ENCODE peak calls at places on chromosome 18, in eight cellular contexts. R is colonic mucosa, T is adrenal gland, L is transverse colon, M is upper lobe of right lung, C is HCT116, Q is body of pancreas, N is ovary. I is an unnamed sample.
A peak's percentile ranks its signal among the peaks of the same experiment; 100 is the strongest.

GRCh38 chr18:63422862-63423304 is 607 bp upstream of the VPS4B start:
- DNase-seq in M (no peak), R (no peak), C (peak; percentile 18), L (no peak), N (no peak), T (no peak), Q (no peak), I (no peak)

GRCh38 chr18:59885579-59886163 is 14.1 kb upstream of the PMAIP1 start:
- DNase-seq in R (no peak), M (no peak), L (no peak), N (no peak), T (no peak), Q (no peak), C (no peak), I (no peak)

GRCh38 chr18:45412577-45412976 is 202.7 kb upstream of the SLC14A2 start:
- DNase-seq in C (no peak), T (no peak), N (no peak), Q (no peak), L (no peak), M (no peak), R (no peak), I (no peak)

GRCh38 chr18:3238742-3239141 is 8.9 kb upstream of the MYL12A start:
- DNase-seq in R (no peak), L (no peak), Q (no peak), T (no peak), M (no peak), N (no peak), C (no peak), I (no peak)

GRCh38 chr18:79512461-79513380 is 117.0 kb downstream of the NFATC1 start:
- DNase-seq in N (peak; percentile 17), C (no peak), L (no peak), M (peak; percentile 57), Q (no peak), R (peak; percentile 11), T (peak; percentile 4), I (no peak)

GRCh38 chr18:44700652-44701051 is 20.0 kb downstream of the SETBP1 start:
- DNase-seq in C (no peak), N (no peak), R (no peak), Q (peak; percentile 62), M (no peak), T (no peak), L (peak; percentile 34), I (no peak)

GRCh38 chr18:35378206-35378795 is 1.2 kb upstream of the ZNF396 start:
- DNase-seq in R (no peak), L (no peak), T (no peak), Q (no peak), C (no peak), M (no peak), N (no peak), I (no peak)

GRCh38 chr18:44654555-44654954 is 26.1 kb upstream of the SETBP1 start:
- DNase-seq in L (no peak), Q (peak; percentile 17), M (no peak), T (no peak), N (no peak), R (no peak), C (no peak), I (no peak)

GRCh38 chr18:30999186-30999585 is 43.4 kb downstream of the DSC3 start:
- DNase-seq in T (no peak), C (no peak), Q (no peak), N (no peak), M (no peak), R (no peak), L (no peak), I (no peak)

GRCh38 chr18:47166235-47166634 is 9.9 kb downstream of the IER3IP1 start:
- DNase-seq in N (no peak), R (no peak), L (no peak), Q (no peak), T (no peak), C (no peak), M (no peak), I (no peak)

GRCh38 chr18:35289293-35290069 is 548 bp downstream of the ZSCAN30 start:
- DNase-seq in R (peak; percentile 45), T (peak; percentile 44), L (peak; percentile 52), N (peak; percentile 45), Q (peak; percentile 44), M (peak; percentile 67), C (no peak), I (no peak)

GRCh38 chr18:62877448-62878221 is 162.3 kb downstream of the PHLPP1 start:
- DNase-seq in N (no peak), R (no peak), M (no peak), Q (no peak), T (no peak), C (no peak), L (no peak), I (no peak)

GRCh38 chr18:32093523-32093922 is 1.8 kb downstream of the RNF138 start:
- DNase-seq in Q (no peak), N (no peak), T (no peak), C (no peak), R (peak; percentile 55), M (no peak), L (peak; percentile 14), I (no peak)

GRCh38 chr18:46174317-46175039 is 70.3 kb downstream of the HAUS1 start:
- DNase-seq in C (no peak), Q (peak; percentile 12), M (peak; percentile 70), T (peak; percentile 52), R (peak; percentile 33), L (peak; percentile 20), N (no peak), I (peak; percentile 7)

GRCh38 chr18:33116376-33116775 is 324.1 kb downstream of the CCDC178 start:
- DNase-seq in R (peak; percentile 86), Q (peak; percentile 69), C (no peak), T (no peak), M (peak; percentile 49), L (peak; percentile 82), N (no peak), I (no peak)

DNA sequence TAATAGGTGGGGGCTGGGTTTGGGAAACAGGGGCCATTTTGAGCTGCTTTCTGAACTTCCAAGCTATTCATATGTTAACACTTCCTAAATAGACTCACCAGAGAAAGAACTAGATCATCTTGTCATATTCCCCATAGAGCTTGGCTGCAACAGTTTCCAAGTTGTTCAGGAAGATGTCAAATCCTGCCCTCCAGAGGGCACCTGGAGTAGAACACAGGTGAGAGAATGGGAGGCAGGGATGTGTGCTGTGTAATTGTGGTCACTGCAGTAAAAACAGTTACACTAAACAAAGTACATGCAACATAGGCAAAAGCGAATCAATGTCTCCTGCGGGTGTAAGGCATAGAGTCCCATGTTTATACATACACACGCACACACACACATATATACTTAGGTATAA is 34.5 kb upstream of the LRRC30 start:
- DNase-seq in T (no peak), C (no peak), Q (no peak), N (no peak), M (no peak), R (no peak), L (no peak), I (no peak)
- H3K27ac ChIP-seq in T (no peak overlapping the region), C (no peak overlapping the region), Q (no peak overlapping the region), N (no peak overlapping the region), M (no peak overlapping the region), R (no peak overlapping the region), L (no peak overlapping the region), I (no peak overlapping the region)

GRCh38 chr18:9552616-9553015 is 61.7 kb downstream of the PPP4R1 start:
- DNase-seq in R (no peak), M (no peak), C (no peak), T (no peak), Q (no peak), L (no peak), N (no peak), I (no peak)

GRCh38 chr18:9549405-9549804 is 65.0 kb downstream of the PPP4R1 start:
- DNase-seq in Q (no peak), T (no peak), M (no peak), C (no peak), L (no peak), N (no peak), R (no peak), I (no peak)

GRCh38 chr18:9550413-9550812 is 63.9 kb downstream of the PPP4R1 start:
- DNase-seq in M (no peak), R (no peak), C (no peak), N (no peak), L (no peak), T (no peak), Q (no peak), I (no peak)

GRCh38 chr18:9547767-9548166 is 66.6 kb downstream of the PPP4R1 start:
- DNase-seq in Q (no peak), R (no peak), C (no peak), N (no peak), T (no peak), M (no peak), L (no peak), I (no peak)

DNA sequence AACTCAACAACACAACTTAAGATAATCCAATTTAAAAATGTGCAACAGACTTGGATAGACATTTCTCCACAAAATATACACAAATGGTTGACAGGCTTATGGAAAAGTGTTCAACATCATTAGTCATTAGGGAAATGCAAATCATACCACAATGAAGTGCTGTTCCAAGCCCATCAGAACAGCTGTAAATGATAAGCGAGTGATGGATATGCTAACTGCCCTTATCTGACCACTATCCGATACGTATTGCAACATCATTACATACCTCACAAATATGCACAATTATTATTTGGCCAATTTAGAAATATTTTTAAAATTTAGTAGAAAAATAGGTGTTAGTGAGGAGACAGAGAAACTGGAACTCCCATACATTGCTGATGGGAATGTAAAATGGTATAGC is 62.2 kb downstream of the PPP4R1 start:
- DNase-seq in N (no peak), M (no peak), Q (no peak), R (no peak), T (no peak), L (no peak), C (no peak), I (no peak)
- H3K36me3 ChIP-seq in N (no peaks in the 10 kb centered on the region), M (peaks cover 94% of the 10 kb centered on the region), Q (peaks cover 27% of the 10 kb centered on the region), R (no peaks in the 10 kb centered on the region), T (no peaks in the 10 kb centered on the region), L (peaks cover 59% of the 10 kb centered on the region), C (peaks cover 28% of the 10 kb centered on the region), I (peaks cover 64% of the 10 kb centered on the region)

GRCh38 chr18:22560283-22560627 is 142.5 kb upstream of the CTAGE1 start:
- DNase-seq in R (no peak), N (no peak), L (no peak), T (no peak), M (no peak), Q (no peak), C (no peak), I (no peak)
- H3K4me3 ChIP-seq in R (peak overlapping the region; percentile 52), N (peak overlapping the region; percentile 59), L (peak overlapping the region; percentile 69), T (peak overlapping the region; percentile 81), M (peak overlapping the region; percentile 58), Q (no peak overlapping the region), C (peak overlapping the region; percentile 54), I (no peak overlapping the region)

GRCh38 chr18:61859118-61859517 is 33.7 kb downstream of the RNF152 start:
- DNase-seq in L (no peak), M (no peak), C (no peak), T (no peak), R (no peak), Q (no peak), N (no peak), I (no peak)

GRCh38 chr18:61865466-61866165 is 27.2 kb downstream of the RNF152 start:
- DNase-seq in Q (no peak), T (no peak), R (no peak), N (no peak), M (no peak), C (no peak), L (no peak), I (no peak)

GRCh38 chr18:61855992-61856378 is 36.8 kb downstream of the RNF152 start:
- DNase-seq in L (no peak), C (no peak), Q (no peak), N (no peak), T (no peak), M (no peak), R (no peak), I (no peak)

GRCh38 chr18:61860302-61860701 is 32.5 kb downstream of the RNF152 start:
- DNase-seq in Q (no peak), L (no peak), T (no peak), R (no peak), N (no peak), C (no peak), M (no peak), I (no peak)

GRCh38 chr18:61861372-61861771 is 31.4 kb downstream of the RNF152 start:
- DNase-seq in C (no peak), Q (no peak), R (no peak), N (no peak), T (no peak), M (no peak), L (no peak), I (no peak)
- H3K27ac ChIP-seq in C (no peak overlapping the region), Q (no peak overlapping the region), R (no peak overlapping the region), N (no peak overlapping the region), T (no peak overlapping the region), M (no peak overlapping the region), L (no peak overlapping the region), I (no peak overlapping the region)

I was measured in effector memory CD4-positive, alpha-beta T cell.